ENCODE peak calls at places on chromosomes 12 and 14, in eight cellular contexts. B is endothelial cell of umbilical vein, W is IMR-90, J is esophagus squamous epithelium, K is A549, M is ovary, Q is uterus, A is transverse colon. T is an unnamed sample.
A peak's percentile ranks its signal among the peaks of the same experiment; 100 is the strongest.

GRCh38 chr12:118455327-118455726 is 79.0 kb downstream of the SUDS3 start:
- DNase-seq in W (no peak), A (no peak), M (no peak), K (no peak), Q (no peak), J (no peak), B (peak; percentile 8), T (no peak)

GRCh38 chr12:22083167-22083566 is 37.1 kb downstream of the CMAS start:
- DNase-seq in J (no peak), W (peak; percentile 35), B (peak; percentile 56), M (no peak), Q (no peak), A (no peak), K (peak; percentile 36), T (peak; percentile 64)

GRCh38 chr14:53399057-53399456 is 245.9 kb upstream of the DDHD1 start:
- DNase-seq in A (no peak), M (no peak), B (peak; percentile 23), W (peak; percentile 76), K (peak; percentile 24), Q (no peak), J (no peak), T (no peak)

GRCh38 chr12:12442548-12443071 is 85.7 kb downstream of the BORCS5 start:
- DNase-seq in B (peak; percentile 75), W (peak; percentile 80), K (no peak), M (no peak), Q (no peak), J (no peak), A (no peak), T (peak; percentile 68)

GRCh38 chr12:39401459-39401858 is 41.5 kb downstream of the KIF21A start:
- DNase-seq in A (no peak), K (no peak), W (no peak), J (no peak), B (no peak), M (no peak), Q (no peak), T (no peak)

GRCh38 chr14:86777950-86778602 is 1214.9 kb downstream of the GALC start:
- DNase-seq in J (no peak), K (no peak), W (peak; percentile 89), M (no peak), B (no peak), A (no peak), Q (no peak), T (no peak)

GRCh38 chr14:85798852-85799251 is 268.9 kb downstream of the FLRT2 start:
- DNase-seq in K (no peak), W (no peak), Q (no peak), J (no peak), A (no peak), M (no peak), B (no peak), T (no peak)

GRCh38 chr12:100574262-100575074 is 984 bp downstream of the GAS2L3 start:
- DNase-seq in B (no peak), Q (no peak), W (no peak), J (no peak), K (peak; percentile 10), M (no peak), A (no peak), T (peak; percentile 32)

GRCh38 chr14:31943861-31944255 is 133.2 kb upstream of the ARHGAP5 start:
- DNase-seq in J (no peak), Q (no peak), M (no peak), W (no peak), K (no peak), B (no peak), A (peak; percentile 25), T (no peak)

GRCh38 chr12:68667286-68667685 is 19.5 kb upstream of the NUP107 start:
- DNase-seq in B (no peak), M (no peak), A (no peak), J (no peak), K (no peak), Q (no peak), W (no peak), T (no peak)

GRCh38 chr14:83217492-83217891 is 1683.8 kb upstream of the SEL1L start:
- DNase-seq in M (no peak), Q (no peak), W (peak; percentile 96), J (no peak), B (no peak), K (no peak), A (no peak), T (no peak)

GRCh38 chr12:106845910-106846309 is 71.4 kb downstream of the RIC8B start:
- DNase-seq in B (no peak), M (no peak), Q (no peak), J (no peak), A (no peak), W (no peak), K (no peak), T (peak; percentile 50)

GRCh38 chr12:25972783-25973182 is 14.3 kb downstream of the RASSF8 start:
- DNase-seq in M (no peak), K (no peak), W (peak; percentile 79), Q (no peak), B (no peak), J (no peak), A (no peak), T (no peak)

GRCh38 chr12:92551853-92552397 is 150.9 kb upstream of the PLEKHG7 start:
- DNase-seq in A (no peak), M (no peak), B (no peak), W (peak; percentile 73), K (peak; percentile 55), J (no peak), Q (no peak), T (no peak)

GRCh38 chr12:92244036-92244435 is 98.4 kb upstream of the BTG1 start:
- DNase-seq in B (peak; percentile 74), M (peak; percentile 29), A (no peak), W (peak; percentile 6), J (no peak), K (no peak), Q (peak; percentile 84), T (no peak)

GRCh38 chr14:55129086-55129427 is at the start of gene LGALS3:
- DNase-seq in M (peak; percentile 83), K (peak; percentile 56), W (peak; percentile 51), A (peak; percentile 88), Q (peak; percentile 80), J (no peak), B (peak; percentile 23), T (peak; percentile 83)

GRCh38 chr14:74919421-74920165 is 3.5 kb downstream of the RPS6KL1 start:
- DNase-seq in M (no peak), J (no peak), B (no peak), W (peak; percentile 63), Q (no peak), A (no peak), K (no peak), T (no peak)

GRCh38 chr12:58313091-58313855 is 371.9 kb downstream of the ATP23 start:
- DNase-seq in J (no peak), Q (no peak), W (peak; percentile 88), M (no peak), A (no peak), B (peak; percentile 64), K (no peak), T (no peak)

GRCh38 chr12:102948941-102949352 is 8.5 kb upstream of the ASCL1 start:
- DNase-seq in A (peak; percentile 26), B (peak; percentile 49), M (peak; percentile 44), Q (no peak), J (no peak), W (peak; percentile 37), K (peak; percentile 46), T (peak; percentile 53)

GRCh38 chr12:113086249-113087164 is 30.0 kb downstream of the DTX1 start:
- DNase-seq in B (no peak), A (peak; percentile 50), K (no peak), Q (no peak), W (no peak), M (no peak), J (no peak), T (no peak)

GRCh38 chr12:94459773-94460593 is at the start of gene CEP83:
- DNase-seq in M (peak; percentile 97), J (peak; percentile 76), W (peak; percentile 90), B (peak; percentile 94), Q (peak; percentile 97), A (peak; percentile 99), K (peak; percentile 96), T (peak; percentile 97)
- TF ChIP-seq POLR2A in M (peak; percentile 86), J (peak; percentile 74), W (peak; percentile 76), B (peak; percentile 77), Q (peak; percentile 94), A (peak; percentile 85), K (peak; percentile 66), T (peak; percentile 96)

GRCh38 chr12:119669744-119670472 is 2.0 kb downstream of the PRKAB1 start:
- DNase-seq in W (no peak), B (peak; percentile 63), A (peak; percentile 70), M (no peak), Q (no peak), K (no peak), J (no peak), T (peak; percentile 57)
- TF ChIP-seq POLR2A in W (no peak), B (no peak), A (peak; percentile 55), M (no peak), Q (no peak), K (no peak), J (no peak), T (peak; percentile 21)

GRCh38 chr14:70809238-70810214 is at the start of gene MAP3K9:
- DNase-seq in A (peak; percentile 97), M (peak; percentile 87), B (peak; percentile 34), Q (peak; percentile 74), J (peak; percentile 59), K (peak; percentile 97), W (peak; percentile 26), T (peak; percentile 33)
- TF ChIP-seq POLR2A in A (no peak), M (peak; percentile 18), B (no peak), Q (no peak), J (peak; percentile 29), K (peak; percentile 57), W (no peak), T (no peak)

GRCh38 chr14:50041980-50042379 is 74.4 kb downstream of the VCPKMT start:
- DNase-seq in B (no peak), J (no peak), A (no peak), W (no peak), M (no peak), Q (no peak), K (no peak), T (no peak)

GRCh38 chr14:50045039-50045711 is 71.2 kb downstream of the VCPKMT start:
- DNase-seq in J (peak; percentile 32), K (peak; percentile 59), Q (peak; percentile 88), W (peak; percentile 88), B (peak; percentile 69), A (peak; percentile 91), M (peak; percentile 24), T (peak; percentile 63)

GRCh38 chr14:50045837-50046236 is 70.5 kb downstream of the VCPKMT start:
- DNase-seq in A (no peak), J (no peak), Q (no peak), W (no peak), B (no peak), M (no peak), K (no peak), T (peak; percentile 18)

GRCh38 chr14:50047274-50047676 is 69.1 kb downstream of the VCPKMT start:
- DNase-seq in B (peak; percentile 59), J (no peak), W (no peak), K (no peak), A (peak; percentile 70), M (no peak), Q (no peak), T (no peak)

DNA sequence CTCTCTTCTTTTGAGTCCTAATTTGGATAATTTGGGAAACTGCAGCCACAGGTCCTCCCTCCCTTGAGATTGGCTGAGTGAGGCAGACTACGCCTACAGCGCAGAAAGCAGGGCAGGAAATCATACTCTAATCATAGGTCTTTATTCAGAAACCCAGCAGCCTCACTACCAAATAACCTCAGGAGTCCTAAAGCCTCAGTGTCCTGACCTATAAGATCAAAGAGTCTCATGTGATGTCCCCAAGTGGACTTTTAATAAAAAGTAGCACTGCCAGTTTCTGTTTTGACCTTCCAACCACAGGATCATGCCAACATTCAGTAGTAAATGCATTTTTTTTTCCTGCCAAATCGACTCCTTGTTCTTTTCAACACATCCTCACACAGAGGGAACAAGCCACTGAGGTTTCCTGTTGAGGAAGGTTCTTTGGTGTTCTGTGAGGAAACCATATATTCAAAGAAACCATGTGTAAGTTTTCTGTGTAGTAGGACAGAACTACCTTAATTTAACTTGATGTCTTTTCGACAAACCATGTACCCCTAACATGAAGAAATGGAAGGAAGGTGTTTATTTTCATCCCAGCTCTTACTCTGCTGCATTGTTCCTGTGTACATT is 72.2 kb downstream of the VCPKMT start:
- DNase-seq in M (no peak), Q (no peak), B (no peak), J (no peak), K (no peak), A (no peak), W (no peak), T (no peak)
- TF ChIP-seq POLR2A in M (no peak), Q (no peak), B (no peak), J (no peak), K (no peak), A (no peak), W (no peak), T (no peak)

T was measured in erythroblast.